ENCODE peak calls at places on chromosomes 6 and 20, in four cellular contexts. W is HepG2, L is GM12878, M is H1. T is an unnamed sample.

GRCh38 chr20:41440882-41441281 is 74.3 kb upstream of the EMILIN3 start:
- DNase-seq in W (no peak), L (no peak), M (no peak), T (no peak)

GRCh38 chr6:15322781-15323536 is 77.1 kb downstream of the JARID2 start:
- DNase-seq in W (no peak), L (no peak), M (peak), T (no peak)

GRCh38 chr6:107517274-107517673 is 27.4 kb downstream of the SOBP start:
- DNase-seq in W (no peak), L (no peak), M (no peak), T (no peak)

GRCh38 chr20:15637971-15638754 is 935.1 kb downstream of the KIF16B start:
- DNase-seq in W (no peak), L (no peak), M (no peak), T (peak)

GRCh38 chr6:137707590-137708360 is 159.3 kb upstream of the TNFAIP3 start:
- DNase-seq in W (peak), L (peak), M (no peak), T (peak)

GRCh38 chr6:170234419-170234818 is 56.5 kb downstream of the DLL1 start:
- DNase-seq in W (no peak), L (no peak), M (no peak), T (no peak)

GRCh38 chr6:19032486-19033295 is 645.5 kb downstream of the RNF144B start:
- DNase-seq in W (no peak), L (no peak), M (no peak), T (no peak)

GRCh38 chr6:159679091-159680077 is 13.7 kb downstream of the SOD2 start:
- DNase-seq in W (no peak), L (no peak), M (no peak), T (no peak)

GRCh38 chr6:161882196-161882595 is 608.3 kb upstream of the AGPAT4 start:
- DNase-seq in W (no peak), L (no peak), M (no peak), T (peak)

GRCh38 chr20:64099880-64100565 is 7.3 kb downstream of the NPBWR2 start:
- DNase-seq in W (no peak), L (no peak), M (peak), T (no peak)

GRCh38 chr20:63749597-63750508 is 10.3 kb downstream of the SLC2A4RG start:
- DNase-seq in W (no peak), L (no peak), M (no peak), T (no peak)

GRCh38 chr6:27281105-27281539 is 31.0 kb downstream of the POM121L2 start:
- DNase-seq in W (no peak), L (no peak), M (no peak), T (no peak)

GRCh38 chr6:91860951-91861350 is 1274.1 kb upstream of the MAP3K7 start:
- DNase-seq in W (no peak), L (no peak), M (no peak), T (no peak)

GRCh38 chr20:45306431-45306982 is at the start of gene RBPJL:
- DNase-seq in W (no peak), L (no peak), M (peak), T (peak)

GRCh38 chr20:3248167-3248992 is 9.4 kb upstream of the SLC4A11 start:
- DNase-seq in W (no peak), L (no peak), M (peak), T (peak)

GRCh38 chr6:166489301-166490155 is 97.0 kb downstream of the RAMACL start:
- DNase-seq in W (no peak), L (no peak), M (no peak), T (no peak)

GRCh38 chr20:39602649-39603048 is 640.5 kb downstream of the DHX35 start:
- DNase-seq in W (no peak), L (no peak), M (no peak), T (no peak)

GRCh38 chr6:14746139-14746837 is 499.6 kb upstream of the JARID2 start:
- DNase-seq in W (no peak), L (no peak), M (no peak), T (no peak)

GRCh38 chr20:63374532-63374931 is 13.4 kb upstream of the CHRNA4 start:
- DNase-seq in W (no peak), L (no peak), M (no peak), T (no peak)

GRCh38 chr6:41917528-41917927 is 3.4 kb downstream of the MED20 start:
- DNase-seq in W (no peak), L (no peak), M (no peak), T (no peak)

GRCh38 chr6:138403324-138403800 is 661 bp upstream of the HEBP2 start:
- DNase-seq in W (no peak), L (no peak), M (peak), T (peak)

GRCh38 chr20:57795347-57795697 is 85.5 kb upstream of the PMEPA1 start:
- DNase-seq in W (peak), L (no peak), M (no peak), T (no peak)

GRCh38 chr20:62590301-62591121 is 51.8 kb upstream of the SLCO4A1 start:
- DNase-seq in W (no peak), L (no peak), M (no peak), T (no peak)

GRCh38 chr6:118659513-118660217 is 8.3 kb upstream of the CEP85L start:
- DNase-seq in W (no peak), L (no peak), M (no peak), T (no peak)

GRCh38 chr20:25000268-25000801 is 7.8 kb upstream of the APMAP start:
- DNase-seq in W (no peak), L (no peak), M (no peak), T (no peak)

GRCh38 chr20:39105551-39105950 is 143.4 kb downstream of the DHX35 start:
- DNase-seq in W (no peak), L (no peak), M (no peak), T (no peak)

GRCh38 chr20:45138451-45139300 is 14.4 kb upstream of the WFDC12 start:
- DNase-seq in W (peak), L (no peak), M (peak), T (peak)

GRCh38 chr20:61414455-61414991 is 162.5 kb downstream of the CDH4 start:
- DNase-seq in W (no peak), L (no peak), M (no peak), T (no peak)

GRCh38 chr20:13147071-13147961 is 73.8 kb upstream of the ISM1 start:
- DNase-seq in W (no peak), L (no peak), M (no peak), T (no peak)

GRCh38 chr20:38214256-38214870 is 46.2 kb downstream of the KIAA1755 start:
- DNase-seq in W (no peak), L (no peak), M (no peak), T (no peak)

GRCh38 chr20:4091332-4092135 is 76.2 kb upstream of the RNF24 start:
- DNase-seq in W (peak), L (no peak), M (peak), T (peak)

GRCh38 chr6:152273638-152274037 is 363.5 kb downstream of the SYNE1 start:
- DNase-seq in W (no peak), L (no peak), M (no peak), T (peak)
- TF ChIP-seq ATF2 in W (no peak), L (no peak), M (no peak), T (no peak)

DNA sequence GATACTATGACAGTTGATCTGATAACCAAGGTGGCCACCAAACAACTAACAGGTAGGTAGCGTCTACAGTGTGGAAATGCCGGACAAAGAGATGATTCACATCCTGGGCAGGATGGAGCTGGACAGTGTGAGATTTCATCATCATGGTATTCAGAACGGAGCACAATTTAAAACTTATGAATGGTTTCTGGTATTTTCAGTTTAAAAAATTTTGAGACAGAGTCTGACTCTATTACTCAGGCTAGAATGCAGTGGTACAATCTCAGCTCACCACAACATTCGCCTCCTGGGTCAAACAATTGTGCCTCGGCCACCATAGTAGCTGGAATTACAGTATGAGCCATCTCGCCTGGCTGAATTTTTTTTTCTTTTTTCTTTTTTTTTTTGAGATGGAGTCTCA is 43.8 kb downstream of the CEP57L1 start:
- DNase-seq in W (peak), L (no peak), M (no peak), T (no peak)
- TF ChIP-seq ATF2 in W (no peak), L (no peak), M (no peak), T (no peak)

GRCh38 chr6:157688275-157688959 is 134.6 kb upstream of the SNX9 start:
- DNase-seq in W (no peak), L (no peak), M (no peak), T (no peak)

GRCh38 chr6:157689875-157690274 is 133.2 kb upstream of the SNX9 start:
- DNase-seq in W (no peak), L (no peak), M (no peak), T (no peak)

GRCh38 chr6:157690441-157691210 is 132.4 kb upstream of the SNX9 start:
- DNase-seq in W (no peak), L (no peak), M (no peak), T (no peak)

GRCh38 chr6:157685596-157686280 is 137.3 kb upstream of the SNX9 start:
- DNase-seq in W (no peak), L (no peak), M (no peak), T (no peak)

DNA sequence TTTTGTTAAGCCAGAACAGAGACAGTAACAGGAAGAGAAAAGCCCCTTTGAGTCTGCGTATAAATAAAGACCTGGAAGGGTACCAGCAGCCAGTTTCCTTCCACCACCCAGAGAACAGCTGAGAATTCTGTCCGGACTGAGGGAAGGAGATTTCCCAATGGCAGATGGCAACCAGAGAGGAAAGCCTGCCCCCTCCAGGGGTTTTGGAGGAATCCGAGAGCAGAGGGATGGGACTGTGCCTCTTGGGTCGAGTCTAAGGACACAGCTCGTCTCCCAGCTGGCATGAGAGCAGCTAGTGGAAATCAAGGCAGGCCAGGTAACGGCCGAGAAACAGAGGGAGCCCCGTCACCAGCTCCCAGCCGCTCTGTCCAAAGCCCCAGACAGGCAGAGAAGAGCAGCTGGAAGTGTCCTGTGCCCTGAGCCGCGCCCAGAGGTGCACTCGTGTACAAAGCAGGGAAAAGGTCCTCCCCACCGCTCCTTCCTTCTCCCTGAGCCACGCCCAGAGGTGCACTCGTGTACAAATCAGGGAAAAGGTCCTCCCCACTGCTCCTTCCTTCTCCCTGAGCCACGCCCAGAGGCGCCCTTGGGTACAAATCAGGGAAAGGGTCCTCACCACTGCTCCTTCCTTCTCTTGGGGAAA is 134.0 kb upstream of the SNX9 start:
- DNase-seq in W (no peak), L (no peak), M (peak), T (peak)
- TF ChIP-seq ATF2 in W (no peak), L (no peak), M (no peak), T (no peak)

GRCh38 chr6:142602972-142603371 is 301.2 kb downstream of the ADGRG6 start:
- DNase-seq in W (no peak), L (no peak), M (no peak), T (no peak)
- TF ChIP-seq ATF2 in W (no peak), L (no peak), M (no peak), T (no peak)

DNA sequence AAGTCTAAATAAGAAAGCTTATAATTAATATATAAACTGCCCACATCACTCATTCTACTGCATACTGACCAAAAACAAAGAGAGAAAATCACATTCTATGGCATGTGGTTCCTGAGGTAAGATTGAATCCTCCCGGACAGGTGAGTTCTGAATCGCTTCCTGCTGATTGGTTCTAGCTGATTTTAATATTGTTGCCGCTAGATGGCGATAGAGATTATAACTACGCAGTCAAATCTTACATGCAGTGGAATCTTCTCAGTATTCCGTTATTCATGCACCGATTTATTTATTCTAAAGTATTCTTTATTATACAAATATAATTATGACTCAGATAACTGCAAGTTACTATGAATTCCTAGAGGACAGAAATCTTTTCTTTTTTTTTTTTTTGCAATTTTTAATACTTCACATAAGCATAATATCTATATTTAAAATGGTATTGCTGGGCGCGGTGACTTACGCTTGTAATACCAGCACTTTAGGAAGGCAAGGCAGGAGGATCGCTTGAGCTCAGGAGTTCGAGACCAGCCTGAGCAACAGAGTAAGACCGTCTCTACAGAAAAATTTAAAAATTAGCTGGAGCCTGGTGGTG is 24.2 kb upstream of the TMX4 start:
- DNase-seq in W (peak), L (no peak), M (no peak), T (no peak)
- TF ChIP-seq ATF2 in W (no peak), L (no peak), M (no peak), T (no peak)

DNA sequence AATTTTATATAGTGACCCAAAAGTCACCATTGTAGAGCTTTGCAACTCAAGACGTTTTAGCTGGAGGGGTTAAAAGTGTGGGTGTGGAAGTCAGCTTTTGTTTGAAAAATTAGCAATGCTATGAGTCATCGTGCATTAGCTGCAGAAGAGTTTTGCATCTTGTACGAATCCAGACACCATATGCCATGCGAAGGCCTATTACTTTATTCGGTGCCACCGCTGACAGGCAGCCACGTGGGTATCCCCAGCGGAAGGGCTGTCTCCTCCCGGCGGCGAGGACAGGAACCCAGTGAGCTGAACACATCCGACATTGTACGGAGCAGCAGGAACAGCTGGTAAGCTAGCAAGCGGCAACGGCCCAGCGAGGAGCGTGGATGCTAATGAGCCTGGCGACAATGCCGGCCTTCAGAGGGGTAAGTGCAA is 84.4 kb downstream of the INSM1 start:
- DNase-seq in W (no peak), L (peak), M (peak), T (peak)
- TF ChIP-seq ATF2 in W (no peak), L (peak), M (no peak), T (no peak)

DNA sequence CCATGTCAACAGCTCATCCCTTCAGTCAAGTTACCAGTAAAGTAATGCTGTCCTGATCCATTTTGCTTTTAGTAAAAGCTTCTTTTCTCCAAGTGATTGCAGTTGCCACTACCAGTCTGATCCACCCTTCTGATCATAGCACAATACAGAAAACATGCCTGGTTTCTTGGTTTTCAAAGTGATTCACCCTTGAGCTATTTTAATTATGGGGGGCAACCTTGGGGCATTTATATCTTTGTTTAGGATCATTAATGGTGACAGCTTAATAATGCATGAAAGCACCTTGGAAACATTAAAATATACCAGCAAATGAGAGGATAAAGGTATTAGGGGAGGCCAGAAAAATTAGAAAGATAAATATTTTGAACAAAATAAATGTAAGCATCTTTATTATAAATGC is 38.3 kb downstream of the LRRC1 start:
- DNase-seq in W (no peak), L (no peak), M (no peak), T (no peak)
- TF ChIP-seq ATF2 in W (no peak), L (no peak), M (no peak), T (no peak)

GRCh38 chr6:84929212-84929611 is 164.8 kb upstream of the TBX18 start:
- DNase-seq in W (no peak), L (no peak), M (no peak), T (no peak)

GRCh38 chr6:84926171-84926570 is 161.8 kb upstream of the TBX18 start:
- DNase-seq in W (no peak), L (no peak), M (no peak), T (no peak)

GRCh38 chr6:84921891-84922290 is 157.5 kb upstream of the TBX18 start:
- DNase-seq in W (no peak), L (no peak), M (no peak), T (no peak)

DNA sequence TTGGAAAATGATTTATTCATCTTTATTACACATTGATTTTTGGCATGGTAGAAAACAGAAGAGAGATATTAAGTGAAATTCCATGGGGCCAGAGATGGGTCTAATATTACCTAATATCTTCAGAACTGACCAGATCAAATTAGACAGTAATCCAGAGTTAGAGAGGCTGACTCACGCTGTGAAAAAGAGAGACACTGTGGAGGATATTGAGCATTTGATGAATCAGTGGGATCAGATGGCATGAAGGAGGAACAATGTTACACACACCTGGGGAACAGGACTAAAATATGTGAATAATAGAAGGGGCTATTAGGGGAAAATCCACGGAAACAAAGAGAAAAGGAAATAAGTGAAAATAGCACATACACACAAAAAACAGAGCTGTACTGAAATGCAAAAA is 162.4 kb upstream of the TBX18 start:
- DNase-seq in W (no peak), L (no peak), M (no peak), T (no peak)
- TF ChIP-seq ATF2 in W (no peak), L (no peak), M (no peak), T (no peak)

DNA sequence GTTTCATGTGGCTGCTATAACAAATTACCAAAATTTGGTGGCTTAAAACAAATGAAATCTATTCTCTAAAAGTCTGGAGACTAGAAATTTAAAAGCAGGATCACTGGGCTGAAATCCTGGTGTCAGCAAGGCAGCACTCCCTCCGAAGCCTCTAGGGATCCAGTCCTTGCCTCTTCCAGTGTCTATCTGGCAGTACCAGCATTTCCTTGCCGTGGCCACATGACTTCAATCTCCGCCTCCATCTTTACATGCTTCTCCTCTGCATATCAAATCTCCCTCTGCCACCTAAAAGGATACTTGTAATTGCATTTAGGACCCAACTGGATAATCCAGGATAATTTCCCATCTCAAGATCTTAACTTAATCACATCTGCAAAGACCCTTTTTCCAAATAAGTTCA is 30.2 kb downstream of the ARHGAP18 start:
- DNase-seq in W (no peak), L (no peak), M (no peak), T (no peak)
- TF ChIP-seq ATF2 in W (no peak), L (no peak), M (no peak), T (no peak)

DNA sequence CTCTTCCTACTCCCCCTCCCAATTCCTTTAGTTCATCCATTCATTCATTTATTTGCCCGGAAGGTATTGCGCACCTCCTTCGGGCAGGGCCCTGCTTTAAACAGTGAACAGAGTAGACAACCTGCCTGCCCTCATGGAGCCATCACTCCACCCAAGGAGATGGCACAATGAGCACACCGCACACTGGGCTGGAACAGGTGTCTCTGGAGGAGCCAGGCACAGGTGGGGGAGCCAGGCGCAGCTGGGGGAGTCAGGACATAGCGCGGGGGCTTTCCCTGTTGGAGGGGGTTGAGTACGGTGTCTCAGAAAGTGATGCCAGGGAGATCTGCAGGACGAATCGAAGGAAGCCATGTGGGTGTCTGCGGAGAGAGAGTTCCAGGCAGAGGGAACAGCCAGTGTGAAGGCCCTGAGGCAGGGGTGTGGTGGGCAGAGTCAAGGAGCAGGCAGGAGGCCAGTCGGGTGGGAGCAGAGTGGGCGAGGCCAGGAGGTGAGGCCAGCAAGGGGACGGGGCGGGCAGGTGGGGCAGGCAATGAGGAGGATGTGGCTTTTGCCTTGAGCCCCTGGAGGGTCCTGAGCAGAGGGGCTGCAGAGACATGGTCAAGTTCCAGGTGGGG is 46.4 kb downstream of the SNAI1 start:
- DNase-seq in W (no peak), L (no peak), M (no peak), T (no peak)
- TF ChIP-seq ATF2 in W (no peak), L (no peak), M (no peak), T (no peak)

T was measured in WTC11.